ENCODE peak calls at places on chromosomes 16 and 17, in eight cellular contexts. One of them, this sample, is unnamed.

GRCh38 chr17:356671-357434 is 4.2 kb upstream of the RPH3AL start:
- DNase-seq in left lung: no peak
- DNase-seq in A549: no peak
- DNase-seq in hepatocyte: no peak
- DNase-seq in tibial nerve: no peak
- DNase-seq in PC-9: no peak
- DNase-seq in fibroblast of lung: no peak
- DNase-seq in cardiac muscle cell: no peak
- DNase-seq in this sample: no peak

GRCh38 chr17:37310940-37311339 is 64.8 kb upstream of the C17orf78 start:
- DNase-seq in left lung: no peak
- DNase-seq in A549: no peak
- DNase-seq in hepatocyte: no peak
- DNase-seq in tibial nerve: no peak
- DNase-seq in PC-9: no peak
- DNase-seq in fibroblast of lung: no peak
- DNase-seq in cardiac muscle cell: no peak
- DNase-seq in this sample: no peak

GRCh38 chr16:68229431-68230175 is 6.3 kb downstream of the ESRP2 start:
- DNase-seq in left lung: peak
- DNase-seq in A549: peak
- DNase-seq in hepatocyte: peak
- DNase-seq in tibial nerve: peak
- DNase-seq in PC-9: peak
- DNase-seq in fibroblast of lung: peak
- DNase-seq in cardiac muscle cell: peak
- DNase-seq in this sample: peak

GRCh38 chr17:65723356-65723928 is 162.0 kb upstream of the AXIN2 start:
- DNase-seq in left lung: no peak
- DNase-seq in A549: no peak
- DNase-seq in hepatocyte: no peak
- DNase-seq in tibial nerve: no peak
- DNase-seq in PC-9: no peak
- DNase-seq in fibroblast of lung: peak
- DNase-seq in cardiac muscle cell: peak
- DNase-seq in this sample: no peak

GRCh38 chr17:12395733-12396354 is 269.8 kb upstream of the MYOCD start:
- DNase-seq in left lung: no peak
- DNase-seq in A549: peak
- DNase-seq in hepatocyte: peak
- DNase-seq in tibial nerve: no peak
- DNase-seq in PC-9: no peak
- DNase-seq in fibroblast of lung: no peak
- DNase-seq in cardiac muscle cell: peak
- DNase-seq in this sample: peak

GRCh38 chr16:6946802-6947201 is 385.8 kb upstream of the RBFOX1 start:
- DNase-seq in left lung: no peak
- DNase-seq in A549: no peak
- DNase-seq in hepatocyte: no peak
- DNase-seq in tibial nerve: no peak
- DNase-seq in PC-9: no peak
- DNase-seq in fibroblast of lung: no peak
- DNase-seq in cardiac muscle cell: no peak
- DNase-seq in this sample: no peak

GRCh38 chr17:59767176-59767575 is 59.7 kb downstream of the VMP1 start:
- DNase-seq in left lung: no peak
- DNase-seq in A549: no peak
- DNase-seq in hepatocyte: no peak
- DNase-seq in tibial nerve: no peak
- DNase-seq in PC-9: no peak
- DNase-seq in fibroblast of lung: no peak
- DNase-seq in cardiac muscle cell: no peak
- DNase-seq in this sample: no peak

GRCh38 chr17:64084086-64084939 is 45.6 kb downstream of the ERN1 start:
- DNase-seq in left lung: peak
- DNase-seq in A549: no peak
- DNase-seq in hepatocyte: peak
- DNase-seq in tibial nerve: no peak
- DNase-seq in PC-9: no peak
- DNase-seq in fibroblast of lung: peak
- DNase-seq in cardiac muscle cell: peak
- DNase-seq in this sample: no peak

GRCh38 chr16:56860226-56861020 is 4.6 kb upstream of the SLC12A3 start:
- DNase-seq in left lung: no peak
- DNase-seq in A549: no peak
- DNase-seq in hepatocyte: no peak
- DNase-seq in tibial nerve: no peak
- DNase-seq in PC-9: no peak
- DNase-seq in fibroblast of lung: no peak
- DNase-seq in cardiac muscle cell: peak
- DNase-seq in this sample: no peak

GRCh38 chr17:4557626-4558310 is 2.6 kb upstream of the MYBBP1A start:
- DNase-seq in left lung: no peak
- DNase-seq in A549: no peak
- DNase-seq in hepatocyte: no peak
- DNase-seq in tibial nerve: no peak
- DNase-seq in PC-9: no peak
- DNase-seq in fibroblast of lung: no peak
- DNase-seq in cardiac muscle cell: no peak
- DNase-seq in this sample: no peak

GRCh38 chr17:28738680-28739384 is 5.0 kb upstream of the TRAF4 start:
- DNase-seq in left lung: no peak
- DNase-seq in A549: no peak
- DNase-seq in hepatocyte: no peak
- DNase-seq in tibial nerve: no peak
- DNase-seq in PC-9: no peak
- DNase-seq in fibroblast of lung: no peak
- DNase-seq in cardiac muscle cell: no peak
- DNase-seq in this sample: no peak

GRCh38 chr17:61456688-61457225 is 4.5 kb downstream of the TBX4 start:
- DNase-seq in left lung: no peak
- DNase-seq in A549: no peak
- DNase-seq in hepatocyte: no peak
- DNase-seq in tibial nerve: no peak
- DNase-seq in PC-9: no peak
- DNase-seq in fibroblast of lung: no peak
- DNase-seq in cardiac muscle cell: no peak
- DNase-seq in this sample: no peak

GRCh38 chr16:17467923-17468540 is 2.7 kb downstream of the XYLT1 start:
- DNase-seq in left lung: peak
- DNase-seq in A549: peak
- DNase-seq in hepatocyte: peak
- DNase-seq in tibial nerve: peak
- DNase-seq in PC-9: no peak
- DNase-seq in fibroblast of lung: peak
- DNase-seq in cardiac muscle cell: peak
- DNase-seq in this sample: peak

GRCh38 chr16:80299416-80299815 is 241.4 kb upstream of the DYNLRB2 start:
- DNase-seq in left lung: no peak
- DNase-seq in A549: no peak
- DNase-seq in hepatocyte: peak
- DNase-seq in tibial nerve: no peak
- DNase-seq in PC-9: no peak
- DNase-seq in fibroblast of lung: peak
- DNase-seq in cardiac muscle cell: peak
- DNase-seq in this sample: no peak

GRCh38 chr17:39486242-39486641 is 25.0 kb downstream of the CDK12 start:
- DNase-seq in left lung: peak
- DNase-seq in A549: no peak
- DNase-seq in hepatocyte: peak
- DNase-seq in tibial nerve: no peak
- DNase-seq in PC-9: peak
- DNase-seq in fibroblast of lung: peak
- DNase-seq in cardiac muscle cell: peak
- DNase-seq in this sample: no peak

GRCh38 chr16:49921106-49921505 is 65.2 kb upstream of the ZNF423 start:
- DNase-seq in left lung: no peak
- DNase-seq in A549: no peak
- DNase-seq in hepatocyte: no peak
- DNase-seq in tibial nerve: no peak
- DNase-seq in PC-9: no peak
- DNase-seq in fibroblast of lung: no peak
- DNase-seq in cardiac muscle cell: no peak
- DNase-seq in this sample: no peak

GRCh38 chr16:49914697-49915096 is 58.8 kb upstream of the ZNF423 start:
- DNase-seq in left lung: no peak
- DNase-seq in A549: no peak
- DNase-seq in hepatocyte: no peak
- DNase-seq in tibial nerve: no peak
- DNase-seq in PC-9: no peak
- DNase-seq in fibroblast of lung: no peak
- DNase-seq in cardiac muscle cell: no peak
- DNase-seq in this sample: no peak

GRCh38 chr16:49919327-49919726 is 63.4 kb upstream of the ZNF423 start:
- DNase-seq in left lung: no peak
- DNase-seq in A549: no peak
- DNase-seq in hepatocyte: no peak
- DNase-seq in tibial nerve: no peak
- DNase-seq in PC-9: no peak
- DNase-seq in fibroblast of lung: no peak
- DNase-seq in cardiac muscle cell: no peak
- DNase-seq in this sample: no peak

GRCh38 chr16:49920397-49920796 is 64.5 kb upstream of the ZNF423 start:
- DNase-seq in left lung: no peak
- DNase-seq in A549: no peak
- DNase-seq in hepatocyte: no peak
- DNase-seq in tibial nerve: no peak
- DNase-seq in PC-9: no peak
- DNase-seq in fibroblast of lung: no peak
- DNase-seq in cardiac muscle cell: no peak
- DNase-seq in this sample: no peak

DNA sequence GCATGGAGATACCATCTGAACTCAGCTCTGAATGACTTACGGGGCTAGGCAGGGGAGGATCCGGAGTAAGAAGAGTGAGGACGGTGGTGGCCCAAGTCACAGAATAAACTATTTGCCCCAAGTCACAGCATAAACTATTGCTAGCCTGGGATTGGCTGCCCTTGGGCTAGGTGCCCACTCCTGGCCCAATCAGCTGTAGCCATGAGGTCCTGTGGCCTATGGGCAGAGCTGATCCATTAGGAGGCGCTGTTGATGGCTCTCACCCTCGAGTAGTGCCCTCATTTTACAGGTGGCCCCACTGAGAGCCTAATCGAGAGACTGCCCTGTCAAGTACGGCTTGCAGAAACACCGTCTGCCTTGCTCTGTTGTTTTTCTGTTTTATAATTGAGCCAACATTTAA is 62.3 kb upstream of the ZNF423 start:
- DNase-seq in left lung: no peak
- DNase-seq in A549: no peak
- DNase-seq in hepatocyte: no peak
- DNase-seq in tibial nerve: no peak
- DNase-seq in PC-9: no peak
- DNase-seq in fibroblast of lung: no peak
- DNase-seq in cardiac muscle cell: no peak
- DNase-seq in this sample: no peak
- TF ChIP-seq CTCF in left lung: no peak
- TF ChIP-seq CTCF in A549: no peak
- TF ChIP-seq CTCF in hepatocyte: no peak
- TF ChIP-seq CTCF in tibial nerve: no peak
- TF ChIP-seq CTCF in PC-9: no peak
- TF ChIP-seq CTCF in fibroblast of lung: no peak
- TF ChIP-seq CTCF in cardiac muscle cell: no peak
- TF ChIP-seq CTCF in this sample: no peak

GRCh38 chr17:58335779-58336455 is 7.3 kb upstream of the TSPOAP1 start:
- DNase-seq in left lung: no peak
- DNase-seq in A549: no peak
- DNase-seq in hepatocyte: no peak
- DNase-seq in tibial nerve: no peak
- DNase-seq in PC-9: peak
- DNase-seq in fibroblast of lung: no peak
- DNase-seq in cardiac muscle cell: no peak
- DNase-seq in this sample: no peak
- H3K4me3 ChIP-seq in left lung: no peak
- H3K4me3 ChIP-seq in A549: no peak
- H3K4me3 ChIP-seq in hepatocyte: no peak
- H3K4me3 ChIP-seq in tibial nerve: no peak
- H3K4me3 ChIP-seq in PC-9: no peak
- H3K4me3 ChIP-seq in fibroblast of lung: no peak
- H3K4me3 ChIP-seq in cardiac muscle cell: no peak
- H3K4me3 ChIP-seq in this sample: no peak

DNA sequence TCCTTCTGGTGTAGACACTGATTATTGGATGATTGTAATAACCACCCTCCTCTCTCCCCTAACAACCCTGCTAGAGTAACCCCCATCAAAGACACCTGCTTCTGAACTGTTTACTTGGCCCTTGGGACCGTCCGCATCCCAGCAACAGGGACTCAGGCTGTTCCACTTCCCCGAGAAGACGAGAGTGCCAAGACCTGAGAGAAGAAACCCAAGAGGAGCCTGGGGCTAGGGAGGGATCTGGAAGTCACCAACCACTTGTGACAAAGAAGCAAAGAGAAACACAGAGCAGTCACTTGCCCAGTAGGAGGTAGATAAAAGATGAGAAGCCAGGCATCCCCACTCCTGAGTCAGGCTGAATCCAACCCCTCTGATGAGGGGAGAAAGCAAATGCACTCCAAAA is 84.3 kb downstream of the CDH11 start:
- DNase-seq in left lung: no peak
- DNase-seq in A549: no peak
- DNase-seq in hepatocyte: no peak
- DNase-seq in tibial nerve: no peak
- DNase-seq in PC-9: no peak
- DNase-seq in fibroblast of lung: no peak
- DNase-seq in cardiac muscle cell: no peak
- DNase-seq in this sample: no peak
- TF ChIP-seq CTCF in left lung: no peak
- TF ChIP-seq CTCF in A549: no peak
- TF ChIP-seq CTCF in hepatocyte: no peak
- TF ChIP-seq CTCF in tibial nerve: no peak
- TF ChIP-seq CTCF in PC-9: no peak
- TF ChIP-seq CTCF in fibroblast of lung: no peak
- TF ChIP-seq CTCF in cardiac muscle cell: no peak
- TF ChIP-seq CTCF in this sample: no peak

GRCh38 chr17:82880620-82881019 is 40.8 kb upstream of the ZNF750 start:
- DNase-seq in left lung: no peak
- DNase-seq in A549: no peak
- DNase-seq in hepatocyte: no peak
- DNase-seq in tibial nerve: no peak
- DNase-seq in PC-9: no peak
- DNase-seq in fibroblast of lung: no peak
- DNase-seq in cardiac muscle cell: no peak
- DNase-seq in this sample: no peak

GRCh38 chr17:82882715-82883446 is 43.1 kb upstream of the ZNF750 start:
- DNase-seq in left lung: peak
- DNase-seq in A549: no peak
- DNase-seq in hepatocyte: peak
- DNase-seq in tibial nerve: no peak
- DNase-seq in PC-9: no peak
- DNase-seq in fibroblast of lung: no peak
- DNase-seq in cardiac muscle cell: no peak
- DNase-seq in this sample: no peak

GRCh38 chr17:82879241-82879640 is 39.4 kb upstream of the ZNF750 start:
- DNase-seq in left lung: no peak
- DNase-seq in A549: no peak
- DNase-seq in hepatocyte: no peak
- DNase-seq in tibial nerve: no peak
- DNase-seq in PC-9: no peak
- DNase-seq in fibroblast of lung: no peak
- DNase-seq in cardiac muscle cell: no peak
- DNase-seq in this sample: no peak

GRCh38 chr17:82881900-82882714 is 42.3 kb upstream of the ZNF750 start:
- DNase-seq in left lung: peak
- DNase-seq in A549: no peak
- DNase-seq in hepatocyte: peak
- DNase-seq in tibial nerve: peak
- DNase-seq in PC-9: no peak
- DNase-seq in fibroblast of lung: peak
- DNase-seq in cardiac muscle cell: no peak
- DNase-seq in this sample: no peak

GRCh38 chr17:82881292-82881823 is 41.5 kb upstream of the ZNF750 start:
- DNase-seq in left lung: no peak
- DNase-seq in A549: no peak
- DNase-seq in hepatocyte: no peak
- DNase-seq in tibial nerve: no peak
- DNase-seq in PC-9: no peak
- DNase-seq in fibroblast of lung: no peak
- DNase-seq in cardiac muscle cell: no peak
- DNase-seq in this sample: no peak
- H3K4me3 ChIP-seq in left lung: no peak
- H3K4me3 ChIP-seq in A549: no peak
- H3K4me3 ChIP-seq in hepatocyte: no peak
- H3K4me3 ChIP-seq in tibial nerve: no peak
- H3K4me3 ChIP-seq in PC-9: no peak
- H3K4me3 ChIP-seq in fibroblast of lung: no peak
- H3K4me3 ChIP-seq in cardiac muscle cell: no peak
- H3K4me3 ChIP-seq in this sample: no peak